ENCODE peak calls at places on chromosome 18, in seven cellular contexts. One of them, this sample, is unnamed.

GRCh38 chr18:49861659-49862058 is 48.3 kb upstream of the ACAA2 start:
- DNase-seq in heart left ventricle: no peak
- DNase-seq in stimulated activated CD4-positive, alpha-beta T cell treated with anti-CD3 and anti-CD28 coated beads, Interleukin-4, amount 100 ng/mL, for 48 hours: no peak
- DNase-seq in upper lobe of right lung: no peak
- DNase-seq in sciatic nerve: no peak
- DNase-seq in thoracic aorta: no peak
- DNase-seq in NCI-H510A treated with DMSO at 0.1 percent for 48 hours: no peak
- DNase-seq in this sample: no peak

GRCh38 chr18:79542876-79543750 is 136.5 kb upstream of the CTDP1 start:
- DNase-seq in heart left ventricle: peak; percentile 64
- DNase-seq in stimulated activated CD4-positive, alpha-beta T cell treated with anti-CD3 and anti-CD28 coated beads, Interleukin-4, amount 100 ng/mL, for 48 hours: no peak
- DNase-seq in upper lobe of right lung: peak; percentile 55
- DNase-seq in sciatic nerve: peak; percentile 51
- DNase-seq in thoracic aorta: no peak
- DNase-seq in NCI-H510A treated with DMSO at 0.1 percent for 48 hours: no peak
- DNase-seq in this sample: no peak

GRCh38 chr18:57666818-57667497 is 45.3 kb upstream of the NARS1 start:
- DNase-seq in heart left ventricle: no peak
- DNase-seq in stimulated activated CD4-positive, alpha-beta T cell treated with anti-CD3 and anti-CD28 coated beads, Interleukin-4, amount 100 ng/mL, for 48 hours: no peak
- DNase-seq in upper lobe of right lung: no peak
- DNase-seq in sciatic nerve: no peak
- DNase-seq in thoracic aorta: no peak
- DNase-seq in NCI-H510A treated with DMSO at 0.1 percent for 48 hours: no peak
- DNase-seq in this sample: no peak

GRCh38 chr18:903703-904102 is 968 bp upstream of the ADCYAP1 start:
- DNase-seq in heart left ventricle: peak; percentile 70
- DNase-seq in stimulated activated CD4-positive, alpha-beta T cell treated with anti-CD3 and anti-CD28 coated beads, Interleukin-4, amount 100 ng/mL, for 48 hours: peak; percentile 51
- DNase-seq in upper lobe of right lung: peak; percentile 75
- DNase-seq in sciatic nerve: peak; percentile 73
- DNase-seq in thoracic aorta: no peak
- DNase-seq in NCI-H510A treated with DMSO at 0.1 percent for 48 hours: no peak
- DNase-seq in this sample: no peak

GRCh38 chr18:6368017-6368416 is 46.7 kb downstream of the L3MBTL4 start:
- DNase-seq in heart left ventricle: no peak
- DNase-seq in stimulated activated CD4-positive, alpha-beta T cell treated with anti-CD3 and anti-CD28 coated beads, Interleukin-4, amount 100 ng/mL, for 48 hours: no peak
- DNase-seq in upper lobe of right lung: no peak
- DNase-seq in sciatic nerve: no peak
- DNase-seq in thoracic aorta: no peak
- DNase-seq in NCI-H510A treated with DMSO at 0.1 percent for 48 hours: no peak
- DNase-seq in this sample: no peak

GRCh38 chr18:54260376-54261072 is 8.8 kb upstream of the POLI start:
- DNase-seq in heart left ventricle: no peak
- DNase-seq in stimulated activated CD4-positive, alpha-beta T cell treated with anti-CD3 and anti-CD28 coated beads, Interleukin-4, amount 100 ng/mL, for 48 hours: no peak
- DNase-seq in upper lobe of right lung: no peak
- DNase-seq in sciatic nerve: no peak
- DNase-seq in thoracic aorta: no peak
- DNase-seq in NCI-H510A treated with DMSO at 0.1 percent for 48 hours: no peak
- DNase-seq in this sample: no peak

GRCh38 chr18:63443820-63444219 is 21.5 kb upstream of the VPS4B start:
- DNase-seq in heart left ventricle: no peak
- DNase-seq in stimulated activated CD4-positive, alpha-beta T cell treated with anti-CD3 and anti-CD28 coated beads, Interleukin-4, amount 100 ng/mL, for 48 hours: no peak
- DNase-seq in upper lobe of right lung: no peak
- DNase-seq in sciatic nerve: no peak
- DNase-seq in thoracic aorta: no peak
- DNase-seq in NCI-H510A treated with DMSO at 0.1 percent for 48 hours: no peak
- DNase-seq in this sample: no peak

GRCh38 chr18:49016648-49017539 is 66.1 kb upstream of the SMAD7 start:
- DNase-seq in heart left ventricle: no peak
- DNase-seq in stimulated activated CD4-positive, alpha-beta T cell treated with anti-CD3 and anti-CD28 coated beads, Interleukin-4, amount 100 ng/mL, for 48 hours: no peak
- DNase-seq in upper lobe of right lung: peak; percentile 70
- DNase-seq in sciatic nerve: peak; percentile 49
- DNase-seq in thoracic aorta: no peak
- DNase-seq in NCI-H510A treated with DMSO at 0.1 percent for 48 hours: no peak
- DNase-seq in this sample: peak; percentile 56

GRCh38 chr18:2657788-2658458 is 2.4 kb downstream of the SMCHD1 start:
- DNase-seq in heart left ventricle: no peak
- DNase-seq in stimulated activated CD4-positive, alpha-beta T cell treated with anti-CD3 and anti-CD28 coated beads, Interleukin-4, amount 100 ng/mL, for 48 hours: no peak
- DNase-seq in upper lobe of right lung: no peak
- DNase-seq in sciatic nerve: no peak
- DNase-seq in thoracic aorta: no peak
- DNase-seq in NCI-H510A treated with DMSO at 0.1 percent for 48 hours: no peak
- DNase-seq in this sample: no peak

GRCh38 chr18:24300703-24301102 is 96.9 kb downstream of the OSBPL1A start:
- DNase-seq in heart left ventricle: no peak
- DNase-seq in stimulated activated CD4-positive, alpha-beta T cell treated with anti-CD3 and anti-CD28 coated beads, Interleukin-4, amount 100 ng/mL, for 48 hours: no peak
- DNase-seq in upper lobe of right lung: no peak
- DNase-seq in sciatic nerve: no peak
- DNase-seq in thoracic aorta: no peak
- DNase-seq in NCI-H510A treated with DMSO at 0.1 percent for 48 hours: no peak
- DNase-seq in this sample: no peak

GRCh38 chr18:79765491-79766245 is 32.1 kb upstream of the KCNG2 start:
- DNase-seq in heart left ventricle: no peak
- DNase-seq in stimulated activated CD4-positive, alpha-beta T cell treated with anti-CD3 and anti-CD28 coated beads, Interleukin-4, amount 100 ng/mL, for 48 hours: no peak
- DNase-seq in upper lobe of right lung: peak; percentile 23
- DNase-seq in sciatic nerve: peak; percentile 52
- DNase-seq in thoracic aorta: no peak
- DNase-seq in NCI-H510A treated with DMSO at 0.1 percent for 48 hours: no peak
- DNase-seq in this sample: peak; percentile 41

GRCh38 chr18:45361148-45361851 is 254.0 kb upstream of the SLC14A2 start:
- DNase-seq in heart left ventricle: no peak
- DNase-seq in stimulated activated CD4-positive, alpha-beta T cell treated with anti-CD3 and anti-CD28 coated beads, Interleukin-4, amount 100 ng/mL, for 48 hours: no peak
- DNase-seq in upper lobe of right lung: no peak
- DNase-seq in sciatic nerve: no peak
- DNase-seq in thoracic aorta: no peak
- DNase-seq in NCI-H510A treated with DMSO at 0.1 percent for 48 hours: no peak
- DNase-seq in this sample: no peak

This sample was measured in sigmoid colon.